ENCODE peak calls at places on chromosomes 16 and 17, in nine cellular contexts. R, K, D, J, N, V, Q, E and H are unnamed samples.

GRCh38 chr17:66855204-66855603 is 20.3 kb downstream of the CACNG5 start:
- DNase-seq in R (no peak), K (no peak), D (no peak), J (no peak), N (no peak), V (no peak), Q (peak), E (no peak), H (no peak)

GRCh38 chr17:2047590-2047989 is 5.8 kb downstream of the OVCA2 start:
- DNase-seq in R (no peak), K (no peak), D (no peak), J (no peak), N (no peak), V (no peak), Q (no peak), E (no peak), H (no peak)

GRCh38 chr16:83715217-83715920 is 92.4 kb upstream of the HSBP1 start:
- DNase-seq in R (no peak), K (peak), D (no peak), J (no peak), N (no peak), V (no peak), Q (no peak), E (no peak), H (no peak)

GRCh38 chr17:7323731-7324437 is 5.3 kb downstream of the NEURL4 start:
- DNase-seq in R (peak), K (peak), D (no peak), J (peak), N (peak), V (no peak), Q (peak), E (peak), H (no peak)

GRCh38 chr16:11297492-11298142 is 16.5 kb upstream of the PRM1 start:
- DNase-seq in R (no peak), K (peak), D (peak), J (peak), N (peak), V (no peak), Q (peak), E (peak), H (peak)

GRCh38 chr17:42252528-42253172 is 23.5 kb downstream of the STAT5B start:
- DNase-seq in R (no peak), K (no peak), D (no peak), J (no peak), N (no peak), V (no peak), Q (no peak), E (no peak), H (no peak)

GRCh38 chr17:66304304-66305174 is 2.1 kb downstream of the PRKCA start:
- DNase-seq in R (peak), K (no peak), D (no peak), J (no peak), N (no peak), V (no peak), Q (peak), E (peak), H (no peak)

GRCh38 chr16:82229800-82230619 is 60.0 kb upstream of the MPHOSPH6 start:
- DNase-seq in R (peak), K (peak), D (peak), J (peak), N (peak), V (peak), Q (peak), E (peak), H (peak)

GRCh38 chr17:34456121-34456520 is 93.1 kb upstream of the CCL1 start:
- DNase-seq in R (no peak), K (no peak), D (no peak), J (no peak), N (no peak), V (no peak), Q (no peak), E (no peak), H (no peak)

GRCh38 chr17:50346313-50347086 is 574 bp downstream of the XYLT2 start:
- DNase-seq in R (no peak), K (peak), D (peak), J (peak), N (peak), V (no peak), Q (peak), E (peak), H (no peak)

GRCh38 chr16:11152677-11153321 is 103.2 kb downstream of the SOCS1 start:
- DNase-seq in R (no peak), K (no peak), D (no peak), J (no peak), N (no peak), V (no peak), Q (no peak), E (peak), H (no peak)

GRCh38 chr17:63780507-63780906 is 6.5 kb downstream of the DDX42 start:
- DNase-seq in R (peak), K (peak), D (no peak), J (no peak), N (no peak), V (peak), Q (no peak), E (no peak), H (peak)

GRCh38 chr17:13544292-13544691 is 57.4 kb downstream of the HS3ST3A1 start:
- DNase-seq in R (peak), K (peak), D (no peak), J (peak), N (peak), V (no peak), Q (no peak), E (no peak), H (no peak)

GRCh38 chr17:46942441-46943217 is 19.7 kb downstream of the GOSR2 start:
- DNase-seq in R (peak), K (peak), D (peak), J (peak), N (peak), V (peak), Q (peak), E (peak), H (no peak)

GRCh38 chr16:66522816-66523590 is 26.9 kb downstream of the TK2 start:
- DNase-seq in R (no peak), K (no peak), D (no peak), J (no peak), N (no peak), V (no peak), Q (no peak), E (peak), H (no peak)

GRCh38 chr17:76549215-76549518 is 9.3 kb downstream of the PRCD start:
- DNase-seq in R (no peak), K (no peak), D (no peak), J (no peak), N (no peak), V (no peak), Q (no peak), E (no peak), H (no peak)

GRCh38 chr16:17131351-17131750 is 339.4 kb downstream of the XYLT1 start:
- DNase-seq in R (no peak), K (no peak), D (no peak), J (no peak), N (no peak), V (no peak), Q (no peak), E (no peak), H (no peak)

GRCh38 chr17:79842656-79843474 is 3.6 kb upstream of the CBX4 start:
- DNase-seq in R (no peak), K (no peak), D (no peak), J (peak), N (no peak), V (no peak), Q (no peak), E (no peak), H (no peak)

GRCh38 chr16:35574454-35575431 is 2115.3 kb downstream of the TP53TG3F start:
- DNase-seq in R (no peak), K (no peak), D (no peak), J (no peak), N (no peak), V (no peak), Q (no peak), E (no peak), H (no peak)

GRCh38 chr17:79544142-79544914 is 66.5 kb downstream of the RBFOX3 start:
- DNase-seq in R (no peak), K (no peak), D (no peak), J (no peak), N (no peak), V (no peak), Q (no peak), E (no peak), H (no peak)

GRCh38 chr16:835373-835772 is 34.8 kb upstream of the GNG13 start:
- DNase-seq in R (no peak), K (no peak), D (no peak), J (no peak), N (no peak), V (no peak), Q (no peak), E (no peak), H (no peak)

DNA sequence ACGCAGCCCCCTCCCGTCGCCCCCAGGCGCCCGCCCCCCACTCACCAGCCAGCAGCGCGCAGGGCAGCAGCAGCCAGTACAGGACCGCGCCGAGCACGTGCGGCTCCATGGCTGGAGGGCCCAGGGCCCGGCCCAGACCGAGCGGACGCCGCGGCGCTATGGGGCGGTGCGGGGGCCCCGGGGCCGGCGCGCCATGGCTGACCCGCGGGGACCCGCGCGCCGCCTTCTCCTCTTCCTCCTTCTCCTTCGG is 239 bp downstream of the PIEZO1 start:
- DNase-seq in R (no peak), K (no peak), D (no peak), J (no peak), N (no peak), V (no peak), Q (no peak), E (no peak), H (no peak)
- TF ChIP-seq POLR2A in R (no peak), K (no peak), D (no peak), J (no peak), N (no peak), V (no peak), Q (no peak), E (no peak), H (no peak)

GRCh38 chr16:57813466-57813865 is 11.2 kb upstream of the KIFC3 start:
- DNase-seq in R (no peak), K (no peak), D (no peak), J (no peak), N (no peak), V (no peak), Q (no peak), E (no peak), H (no peak)
- H3K27ac ChIP-seq in R (peak), K (no peak), D (no peak), J (no peak), N (no peak), V (no peak), Q (no peak), E (no peak), H (no peak)

GRCh38 chr17:74244128-74244527 is 29.9 kb upstream of the DNAI2 start:
- DNase-seq in R (no peak), K (no peak), D (no peak), J (no peak), N (no peak), V (no peak), Q (no peak), E (no peak), H (no peak)
- TF ChIP-seq CTCF in R (no peak), K (no peak), D (no peak), J (no peak), N (no peak), V (no peak), Q (no peak), E (no peak), H (no peak)

GRCh38 chr16:50201784-50202183 is 48.7 kb downstream of the TENT4B start:
- DNase-seq in R (no peak), K (no peak), D (no peak), J (no peak), N (no peak), V (no peak), Q (no peak), E (no peak), H (no peak)

GRCh38 chr16:50197582-50197981 is 44.5 kb downstream of the TENT4B start:
- DNase-seq in R (no peak), K (no peak), D (no peak), J (no peak), N (no peak), V (no peak), Q (no peak), E (no peak), H (no peak)

GRCh38 chr16:50196736-50197135 is 43.6 kb downstream of the TENT4B start:
- DNase-seq in R (no peak), K (no peak), D (no peak), J (no peak), N (no peak), V (no peak), Q (no peak), E (no peak), H (no peak)

GRCh38 chr16:50195756-50196155 is 42.6 kb downstream of the TENT4B start:
- DNase-seq in R (no peak), K (no peak), D (no peak), J (no peak), N (no peak), V (no peak), Q (no peak), E (no peak), H (no peak)

GRCh38 chr16:50198802-50199410 is 45.8 kb downstream of the TENT4B start:
- DNase-seq in R (no peak), K (no peak), D (no peak), J (no peak), N (no peak), V (no peak), Q (no peak), E (no peak), H (no peak)
- TF ChIP-seq POLR2A in R (no peak), K (no peak), D (no peak), J (no peak), N (no peak), V (no peak), Q (no peak), E (no peak), H (no peak)

GRCh38 chr16:85348921-85349334 is 236.7 kb upstream of the CIBAR2 start:
- DNase-seq in R (no peak), K (no peak), D (no peak), J (no peak), N (no peak), V (no peak), Q (no peak), E (peak), H (no peak)

GRCh38 chr16:85346404-85347212 is 234.3 kb upstream of the CIBAR2 start:
- DNase-seq in R (no peak), K (no peak), D (no peak), J (no peak), N (no peak), V (no peak), Q (no peak), E (no peak), H (no peak)

GRCh38 chr16:85348065-85348840 is 236.0 kb upstream of the CIBAR2 start:
- DNase-seq in R (no peak), K (no peak), D (no peak), J (no peak), N (no peak), V (no peak), Q (no peak), E (no peak), H (no peak)

GRCh38 chr16:85345129-85345639 is 232.9 kb upstream of the CIBAR2 start:
- DNase-seq in R (no peak), K (no peak), D (no peak), J (no peak), N (no peak), V (no peak), Q (no peak), E (no peak), H (no peak)

GRCh38 chr16:85347213-85347591 is 234.9 kb upstream of the CIBAR2 start:
- DNase-seq in R (peak), K (peak), D (no peak), J (no peak), N (no peak), V (no peak), Q (peak), E (peak), H (no peak)
- H3K27ac ChIP-seq in R (no peak), K (no peak), D (no peak), J (no peak), N (no peak), V (no peak), Q (no peak), E (no peak), H (no peak)

GRCh38 chr17:4744999-4745969 is 5.6 kb upstream of the CXCL16 start:
- DNase-seq in R (no peak), K (no peak), D (no peak), J (no peak), N (no peak), V (no peak), Q (peak), E (no peak), H (no peak)
- TF ChIP-seq CTCF in R (no peak), K (no peak), D (no peak), J (no peak), N (no peak), V (no peak), Q (no peak), E (no peak), H (no peak)

DNA sequence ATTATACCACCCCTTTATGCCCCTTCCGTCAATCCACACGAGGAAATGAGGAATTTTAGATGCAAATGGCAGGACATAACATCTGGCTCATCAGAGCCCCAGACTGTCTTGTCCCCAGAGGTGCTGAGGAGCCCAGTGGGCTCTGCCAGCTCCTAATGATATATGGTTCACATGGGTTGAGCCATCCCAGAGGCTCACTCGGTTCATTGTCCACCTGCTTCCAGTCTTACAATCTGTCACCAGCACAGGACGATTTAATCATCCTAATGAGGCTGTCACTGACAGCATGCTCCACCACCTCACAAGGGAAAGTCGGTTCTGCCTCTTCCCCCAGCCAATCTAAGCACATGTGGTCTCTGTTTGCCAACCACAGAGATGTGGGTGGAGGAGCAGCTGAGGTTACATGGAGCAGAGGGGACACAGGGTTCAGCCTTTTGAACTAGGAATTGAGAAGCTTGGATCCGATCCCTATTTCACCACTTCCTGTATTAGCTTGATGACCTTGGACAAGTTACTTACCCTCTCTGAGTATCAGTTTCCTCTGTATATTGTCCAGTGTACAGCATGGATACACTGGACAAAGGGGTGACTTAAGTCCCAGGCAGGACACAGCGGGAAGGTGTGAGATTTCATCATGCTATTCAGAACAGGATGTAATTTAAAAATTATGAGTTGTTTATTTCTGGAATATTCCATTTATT is 27.0 kb upstream of the DHX8 start:
- DNase-seq in R (no peak), K (no peak), D (peak), J (no peak), N (no peak), V (no peak), Q (no peak), E (no peak), H (peak)
- TF ChIP-seq POLR2A in R (no peak), K (no peak), D (no peak), J (no peak), N (no peak), V (no peak), Q (no peak), E (no peak), H (no peak)